ENCODE peak calls at places on chromosomes 11 and 22, in five cellular contexts. Y is left ventricle myocardium superior; T is B cell; N is stimulated activated CD4-positive, alpha-beta T cell treated with anti-CD3 and anti-CD28 coated beads, Interleukin-4, amount 100 ng/mL, for 4 hours; U is sciatic nerve. Q is an unnamed sample.

GRCh38 chr11:42407379-42407778 is 904.4 kb upstream of the API5 start:
- DNase-seq in U (no peak), T (no peak), Y (no peak), N (no peak), Q (no peak)

GRCh38 chr22:29907753-29908515 is 25.0 kb downstream of the MTMR3 start:
- DNase-seq in T (no peak), Y (peak; percentile 86), N (peak; percentile 8), U (peak; percentile 78), Q (peak; percentile 13)

GRCh38 chr11:123494195-123495050 is 64.4 kb downstream of the GRAMD1B start:
- DNase-seq in Y (no peak), N (no peak), U (no peak), T (no peak), Q (no peak)

GRCh38 chr22:26436903-26437515 is 7.9 kb downstream of the ASPHD2 start:
- DNase-seq in N (no peak), T (no peak), U (no peak), Y (no peak), Q (no peak)

GRCh38 chr22:24494535-24495364 is at the start of gene UPB1:
- DNase-seq in T (no peak), N (no peak), Y (peak; percentile 37), U (no peak), Q (no peak)

GRCh38 chr22:48368975-48369525 is 1458.6 kb downstream of the BRD1 start:
- DNase-seq in Y (no peak), N (no peak), T (no peak), U (no peak), Q (no peak)

GRCh38 chr11:122307480-122308085 is 191.6 kb upstream of the BLID start:
- DNase-seq in T (no peak), U (no peak), Y (no peak), N (no peak), Q (no peak)

GRCh38 chr11:125123947-125124633 is 12.7 kb upstream of the TMEM218 start:
- DNase-seq in N (peak; percentile 23), T (peak; percentile 53), U (peak; percentile 64), Y (peak; percentile 53), Q (no peak)

GRCh38 chr22:35559354-35560005 is 18.8 kb downstream of the RASD2 start:
- DNase-seq in U (no peak), T (no peak), Y (no peak), N (no peak), Q (no peak)

GRCh38 chr11:32178692-32179091 is 87.8 kb downstream of the RCN1 start:
- DNase-seq in N (no peak), T (no peak), U (no peak), Y (no peak), Q (no peak)

GRCh38 chr11:121236115-121237001 is 56.2 kb upstream of the SC5D start:
- DNase-seq in U (no peak), Y (no peak), T (no peak), N (no peak), Q (peak; percentile 47)

GRCh38 chr11:116384876-116385275 is 387.9 kb downstream of the BUD13 start:
- DNase-seq in U (no peak), N (no peak), Y (no peak), T (no peak), Q (no peak)

GRCh38 chr11:20112291-20113146 is 47.8 kb downstream of the DBX1 start:
- DNase-seq in T (no peak), N (no peak), U (peak; percentile 73), Y (peak; percentile 84), Q (no peak)

GRCh38 chr11:47355283-47356128 is 3.0 kb upstream of the MYBPC3 start:
- DNase-seq in T (no peak), Y (peak; percentile 98), U (peak; percentile 96), N (no peak), Q (no peak)

GRCh38 chr11:75347781-75348613 is 3.5 kb downstream of the ARRB1 start:
- DNase-seq in T (no peak), Y (peak; percentile 52), N (no peak), U (no peak), Q (no peak)

GRCh38 chr11:23404225-23405160 is 544.2 kb upstream of the CCDC179 start:
- DNase-seq in U (peak; percentile 45), Y (peak; percentile 13), T (no peak), N (no peak), Q (no peak)

GRCh38 chr22:24706732-24707476 is 67.6 kb downstream of the PIWIL3 start:
- DNase-seq in N (no peak), U (no peak), Y (no peak), T (no peak), Q (no peak)

GRCh38 chr11:66002648-66003225 is 434 bp downstream of the BANF1 start:
- DNase-seq in U (no peak), Y (no peak), N (peak; percentile 74), T (no peak), Q (peak; percentile 85)